ENCODE peak calls at places on chromosomes 4 and X, in eight cellular contexts. X is adipocyte; S is right cardiac atrium; O is left lung; G is BE2C; D is NT2/D1; Q is WERI-Rb-1; T is CD4-positive, alpha-beta memory T cell. J is an unnamed sample. For H3K9me3, the result is how much of the 10 kb centered on the place peaks cover.

GRCh38 chr4:176270669-176271068 is 1.6 kb upstream of the ASB5 start:
- DNase-seq in X (peak), S (no peak), O (no peak), G (peak), D (no peak), Q (peak), T (no peak), J (no peak)

GRCh38 chrX:276588-277171 is 4.5 kb upstream of the PLCXD1 start:
- DNase-seq in X (peak), S (peak), O (peak), G (no peak), D (no peak), Q (no peak), T (no peak), J (no peak)

GRCh38 chr4:173171098-173171497 is 2.5 kb downstream of the GALNT7 start:
- DNase-seq in X (peak), S (no peak), O (no peak), G (no peak), D (no peak), Q (no peak), T (no peak), J (no peak)

GRCh38 chrX:150934453-150934852 is 36.0 kb upstream of the CD99L2 start:
- DNase-seq in X (peak), S (no peak), O (no peak), G (no peak), D (no peak), Q (no peak), T (no peak), J (no peak)

GRCh38 chrX:43949669-43950068 is 23.5 kb downstream of the NDP start:
- DNase-seq in X (peak), S (peak), O (no peak), G (peak), D (peak), Q (peak), T (no peak), J (no peak)

GRCh38 chr4:130077275-130077674 is 981.3 kb downstream of the C4orf33 start:
- DNase-seq in X (peak), S (no peak), O (no peak), G (no peak), D (no peak), Q (no peak), T (no peak), J (no peak)

GRCh38 chrX:112270991-112271390 is 188.4 kb upstream of the TRPC5 start:
- DNase-seq in X (no peak), S (no peak), O (no peak), G (no peak), D (no peak), Q (no peak), T (no peak), J (no peak)

GRCh38 chr4:2935762-2936743 is 27.2 kb downstream of the NOP14 start:
- DNase-seq in X (no peak), S (no peak), O (peak), G (no peak), D (no peak), Q (peak), T (peak), J (peak)

GRCh38 chrX:154046262-154046771 is 26.6 kb upstream of the IRAK1 start:
- DNase-seq in X (peak), S (peak), O (no peak), G (peak), D (no peak), Q (no peak), T (no peak), J (no peak)

GRCh38 chr4:56691425-56691824 is 10.3 kb upstream of the HOPX start:
- DNase-seq in X (no peak), S (no peak), O (no peak), G (no peak), D (no peak), Q (no peak), T (no peak), J (no peak)

GRCh38 chr4:89024051-89024675 is 32.8 kb downstream of the FAM13A start:
- DNase-seq in X (peak), S (peak), O (no peak), G (peak), D (peak), Q (peak), T (peak), J (peak)

GRCh38 chrX:79287724-79288123 is 79.4 kb downstream of the ITM2A start:
- DNase-seq in X (no peak), S (no peak), O (no peak), G (no peak), D (no peak), Q (no peak), T (no peak), J (no peak)

GRCh38 chr4:76758290-76758882 is 139.6 kb downstream of the SOWAHB start:
- DNase-seq in X (peak), S (peak), O (no peak), G (peak), D (peak), Q (no peak), T (no peak), J (no peak)

GRCh38 chrX:154354013-154354412 is 20.4 kb downstream of the FLNA start:
- DNase-seq in X (no peak), S (no peak), O (no peak), G (no peak), D (no peak), Q (no peak), T (peak), J (no peak)

GRCh38 chr4:140004580-140005314 is 149.2 kb downstream of the MAML3 start:
- DNase-seq in X (peak), S (peak), O (peak), G (peak), D (no peak), Q (peak), T (no peak), J (no peak)

GRCh38 chrX:141142946-141143345 is 34.0 kb downstream of the LDOC1 start:
- DNase-seq in X (no peak), S (no peak), O (no peak), G (no peak), D (no peak), Q (no peak), T (no peak), J (no peak)

GRCh38 chr4:83172371-83172770 is 57.8 kb upstream of the PLAC8 start:
- DNase-seq in X (no peak), S (no peak), O (no peak), G (no peak), D (no peak), Q (no peak), T (no peak), J (no peak)

GRCh38 chr4:79241846-79242245 is 84.0 kb downstream of the NAA11 start:
- DNase-seq in X (peak), S (no peak), O (no peak), G (no peak), D (no peak), Q (no peak), T (no peak), J (no peak)

GRCh38 chrX:9668537-9668936 is 97.1 kb downstream of the GPR143 start:
- DNase-seq in X (peak), S (no peak), O (no peak), G (no peak), D (no peak), Q (no peak), T (no peak), J (no peak)

GRCh38 chrX:129360175-129360574 is 163.1 kb downstream of the SMARCA1 start:
- DNase-seq in X (peak), S (no peak), O (no peak), G (peak), D (no peak), Q (peak), T (no peak), J (no peak)

GRCh38 chr4:1212546-1213335 is 36.2 kb downstream of the CTBP1 start:
- DNase-seq in X (no peak), S (peak), O (no peak), G (no peak), D (no peak), Q (no peak), T (no peak), J (no peak)

GRCh38 chr4:108045687-108046024 is 56.0 kb downstream of the HADH start:
- DNase-seq in X (no peak), S (peak), O (peak), G (no peak), D (no peak), Q (no peak), T (no peak), J (no peak)

GRCh38 chr4:159747983-159748382 is 645.1 kb downstream of the RAPGEF2 start:
- DNase-seq in X (no peak), S (no peak), O (no peak), G (no peak), D (no peak), Q (no peak), T (no peak), J (no peak)

DNA sequence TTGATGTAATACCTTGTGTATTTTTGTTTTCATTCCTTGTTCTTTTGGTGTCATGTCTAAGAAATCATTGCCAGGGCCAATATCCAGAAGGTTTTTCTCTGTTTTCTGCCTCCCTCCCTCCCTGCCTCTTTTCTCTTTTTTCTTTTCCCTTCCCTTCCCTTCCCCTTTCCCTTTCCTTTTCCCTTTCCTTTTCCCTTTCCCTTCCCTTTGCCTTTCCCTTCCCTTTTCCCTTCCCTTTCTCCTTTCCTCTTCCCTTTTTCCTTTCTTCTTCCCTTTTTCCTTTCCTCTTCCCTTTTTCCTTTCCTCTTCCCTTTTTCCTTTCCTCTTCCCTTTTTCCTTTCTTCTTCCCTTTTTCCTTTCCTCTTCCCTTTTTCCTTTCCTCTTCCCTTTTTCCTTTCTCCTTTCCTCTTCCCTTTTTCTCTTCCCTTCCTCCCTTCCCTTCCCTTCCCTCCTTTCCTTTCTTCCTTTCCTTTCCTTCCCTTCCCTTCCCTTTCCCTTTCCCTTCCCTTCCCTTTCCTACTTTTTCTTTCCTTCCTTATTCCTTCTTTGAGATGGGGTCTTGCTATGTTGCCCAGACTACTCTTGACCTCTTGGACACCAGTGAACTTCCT is 646.1 kb downstream of the RAPGEF2 start:
- DNase-seq in X (no peak), S (no peak), O (no peak), G (no peak), D (no peak), Q (no peak), T (no peak), J (no peak)
- H3K9me3 ChIP-seq in X (under half), S (under half), O (under half), G (under half), D (under half), Q (under half), T (under half), J (under half)

GRCh38 chr4:33873791-33874190 is 2370.5 kb downstream of the ARAP2 start:
- DNase-seq in X (no peak), S (no peak), O (no peak), G (no peak), D (no peak), Q (no peak), T (no peak), J (no peak)
- H3K9me3 ChIP-seq in X (under half), S (under half), O (under half), G (under half), D (under half), Q (under half), T (under half), J (under half)

DNA sequence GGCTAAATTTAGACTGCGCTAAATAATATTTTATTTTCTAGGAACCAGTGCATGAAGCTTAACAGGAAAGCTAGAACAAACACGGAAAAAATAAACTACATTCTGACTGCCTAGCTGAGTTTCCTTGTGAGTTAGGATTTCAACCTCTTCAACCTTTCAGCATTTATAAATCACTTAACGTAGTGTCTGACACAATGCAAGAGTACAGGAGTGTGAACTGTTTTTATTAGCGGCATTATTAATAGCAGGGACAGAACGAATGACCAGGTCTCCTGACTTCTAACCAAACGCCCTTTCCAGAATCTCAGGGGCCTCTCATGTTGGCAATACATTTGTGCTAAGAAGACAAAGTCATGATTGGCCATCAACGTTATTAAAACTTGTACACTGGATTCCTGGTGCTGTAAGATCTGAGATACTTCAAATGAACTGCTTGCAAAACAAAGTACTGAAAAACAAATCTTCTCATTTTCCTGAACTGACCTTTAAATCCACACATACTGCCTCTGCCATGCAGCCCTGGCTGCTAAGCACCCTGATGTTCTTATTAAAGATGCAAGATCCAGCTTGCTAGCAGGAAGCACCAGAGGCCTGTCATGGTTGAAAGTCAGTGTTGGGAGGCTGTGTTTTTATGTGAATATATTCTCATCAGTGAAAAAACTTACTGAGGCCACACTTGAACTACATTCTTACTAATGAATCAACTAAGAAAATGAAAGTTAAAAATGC is 380.4 kb upstream of the CPEB2 start:
- DNase-seq in X (no peak), S (no peak), O (no peak), G (no peak), D (no peak), Q (peak), T (no peak), J (no peak)
- H3K9me3 ChIP-seq in X (under half), S (under half), O (under half), G (under half), D (under half), Q (under half), T (under half), J (under half)

GRCh38 chrX:57044226-57044625 is 48.9 kb upstream of the SPIN3 start:
- DNase-seq in X (no peak), S (no peak), O (no peak), G (no peak), D (no peak), Q (no peak), T (no peak), J (no peak)
- H3K9me3 ChIP-seq in X (under half), S (under half), O (under half), G (under half), D (under half), Q (under half), T (under half), J (under half)

GRCh38 chr4:25155957-25156356 is 4.3 kb downstream of the SEPSECS start:
- DNase-seq in X (no peak), S (no peak), O (no peak), G (no peak), D (no peak), Q (no peak), T (no peak), J (no peak)
- H3K9me3 ChIP-seq in X (under half), S (under half), O (under half), G (under half), D (under half), Q (under half), T (under half), J (under half)

GRCh38 chrX:74262472-74263209 is 41.3 kb upstream of the ZCCHC13 start:
- DNase-seq in X (no peak), S (no peak), O (no peak), G (no peak), D (peak), Q (no peak), T (no peak), J (no peak)

DNA sequence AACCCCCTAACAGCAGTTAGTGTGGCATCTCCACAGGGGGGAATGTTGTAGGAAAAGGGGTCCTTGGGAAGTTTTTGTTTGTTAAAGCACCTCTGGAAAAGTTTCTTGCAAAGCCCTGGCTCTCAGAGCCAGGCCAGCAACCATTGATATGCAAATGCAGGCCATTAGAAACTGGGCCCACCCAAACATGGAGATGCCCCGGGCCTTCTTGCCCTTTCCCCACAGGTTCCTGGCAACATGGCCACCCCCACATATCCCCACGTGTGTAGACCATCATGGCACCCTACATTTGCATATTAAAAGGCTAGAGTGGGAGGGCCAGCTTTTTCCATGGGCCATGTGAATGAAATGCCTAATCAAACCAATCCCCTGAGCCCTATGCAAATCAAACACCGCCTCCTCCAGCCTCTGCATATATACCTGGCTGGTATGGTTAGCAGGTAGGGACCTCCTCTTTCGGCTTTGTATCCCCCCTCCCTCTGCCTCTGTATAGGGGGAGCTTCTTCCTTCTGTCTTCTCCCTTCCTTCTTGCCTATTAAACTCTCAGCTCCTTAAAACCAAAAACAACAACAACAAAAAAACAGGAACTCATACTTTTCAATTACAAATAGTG is 44.0 kb upstream of the ZCCHC13 start:
- DNase-seq in X (no peak), S (no peak), O (no peak), G (no peak), D (peak), Q (no peak), T (no peak), J (no peak)
- H3K9me3 ChIP-seq in X (under half), S (under half), O (under half), G (under half), D (under half), Q (under half), T (under half), J (under half)